ENCODE peak calls at places on chromosomes 13 and 19, in seven cellular contexts. T is NCI-H345; G is thoracic aorta; F is activated gamma-delta T cell treated with anti-CD3 and anti-CD28 coated beads, Interleukin-2, amount 50 U/mL, for 16 hours; E is left kidney; Y is psoas muscle; A is HEK293T. B is an unnamed sample.

GRCh38 chr13:50617134-50617721 is 226.3 kb downstream of the DLEU7 start:
- DNase-seq in E (no peak), F (no peak), A (no peak), T (no peak), G (no peak), Y (no peak), B (no peak)

GRCh38 chr13:103795892-103796478 is 729.8 kb upstream of the SLC10A2 start:
- DNase-seq in T (no peak), A (no peak), E (no peak), G (no peak), Y (no peak), F (no peak), B (no peak)

GRCh38 chr13:50531917-50532899 is 311.3 kb downstream of the DLEU7 start:
- DNase-seq in Y (no peak), F (no peak), E (peak), A (no peak), T (no peak), G (no peak), B (no peak)

GRCh38 chr19:18063463-18063862 is 23.3 kb downstream of the IL12RB1 start:
- DNase-seq in T (no peak), E (no peak), F (no peak), G (no peak), Y (no peak), A (peak), B (peak)

GRCh38 chr19:55647732-55648656 is at the start of gene CCDC106:
- DNase-seq in Y (peak), A (peak), G (no peak), F (no peak), T (peak), E (peak), B (peak)

GRCh38 chr13:114134944-114135610 is 2.7 kb upstream of the RASA3 start:
- DNase-seq in G (no peak), F (no peak), T (no peak), A (no peak), Y (peak), E (no peak), B (no peak)

GRCh38 chr19:53507523-53508442 is 30.2 kb upstream of the ZNF331 start:
- DNase-seq in A (no peak), E (peak), F (no peak), Y (no peak), T (no peak), G (no peak), B (no peak)

GRCh38 chr19:6071103-6071485 is 39.2 kb downstream of the RFX2 start:
- DNase-seq in A (no peak), F (no peak), E (no peak), T (no peak), Y (no peak), G (no peak), B (no peak)

GRCh38 chr13:76711515-76712182 is 174.6 kb downstream of the KCTD12 start:
- DNase-seq in T (no peak), G (no peak), A (no peak), F (no peak), E (peak), Y (no peak), B (no peak)

GRCh38 chr19:15404097-15404779 is 14.6 kb downstream of the AKAP8L start:
- DNase-seq in Y (peak), A (no peak), E (no peak), F (no peak), G (no peak), T (no peak), B (no peak)

GRCh38 chr13:59846845-59847620 is 316.7 kb downstream of the DIAPH3 start:
- DNase-seq in Y (no peak), E (no peak), T (no peak), G (no peak), F (no peak), A (no peak), B (no peak)

GRCh38 chr19:5586300-5587070 is 18.7 kb upstream of the TINCR start:
- DNase-seq in T (no peak), A (no peak), Y (peak), G (no peak), F (no peak), E (no peak), B (no peak)

GRCh38 chr19:2719910-2720776 is 1.0 kb downstream of the DIRAS1 start:
- DNase-seq in E (peak), A (no peak), Y (no peak), T (no peak), G (no peak), F (no peak), B (no peak)

GRCh38 chr19:294819-295686 is 3.9 kb upstream of the PLPP2 start:
- DNase-seq in Y (peak), G (no peak), A (peak), T (peak), E (peak), F (peak), B (peak)

GRCh38 chr13:71751074-71751473 is 115.9 kb downstream of the DACH1 start:
- DNase-seq in T (peak), F (no peak), E (no peak), G (no peak), A (no peak), Y (no peak), B (no peak)

GRCh38 chr19:51040151-51040550 is 5.3 kb upstream of the KLK12 start:
- DNase-seq in T (no peak), A (no peak), G (no peak), E (no peak), Y (no peak), F (no peak), B (no peak)

GRCh38 chr13:19604306-19604705 is 29.2 kb upstream of the MPHOSPH8 start:
- DNase-seq in Y (no peak), A (no peak), F (no peak), E (no peak), T (no peak), G (no peak), B (no peak)

GRCh38 chr13:110712081-110712848 is 1.2 kb upstream of the ING1 start:
- DNase-seq in E (peak), F (peak), Y (peak), A (peak), T (peak), G (no peak), B (peak)

GRCh38 chr19:36950335-36951119 is 34.4 kb downstream of the ZNF568 start:
- DNase-seq in E (no peak), T (no peak), F (no peak), Y (no peak), A (no peak), G (no peak), B (no peak)

GRCh38 chr13:45370922-45371406 is 30.0 kb upstream of the TPT1 start:
- DNase-seq in A (peak), Y (peak), F (peak), T (no peak), E (peak), G (peak), B (peak)

GRCh38 chr19:531753-532571 is at the start of gene CDC34:
- DNase-seq in E (no peak), A (no peak), T (no peak), Y (no peak), F (no peak), G (no peak), B (no peak)

GRCh38 chr13:101925731-101926130 is 473.3 kb downstream of the ITGBL1 start:
- DNase-seq in A (no peak), T (peak), G (no peak), Y (no peak), E (no peak), F (no peak), B (no peak)

GRCh38 chr13:99686157-99686572 is 184.9 kb downstream of the TM9SF2 start:
- DNase-seq in T (no peak), A (no peak), F (no peak), E (peak), G (no peak), Y (no peak), B (no peak)

GRCh38 chr19:811007-811434 is 10.7 kb downstream of the PLPPR3 start:
- DNase-seq in E (no peak), G (no peak), T (no peak), Y (no peak), A (no peak), F (no peak), B (no peak)